ENCODE peak calls at places on chromosomes 16 and 17, in six cellular contexts. W, V, S, P, Z and O are unnamed samples.

GRCh38 chr17:62998665-62999393 is 32.8 kb downstream of the TANC2 start:
- DNase-seq in Z (no peak), P (no peak), W (no peak), S (no peak), V (no peak), O (no peak)

GRCh38 chr16:57726433-57726947 is 9.1 kb upstream of the KATNB1 start:
- DNase-seq in S (no peak), V (no peak), W (no peak), P (no peak), Z (no peak), O (no peak)

GRCh38 chr17:5832886-5833285 is 237.3 kb upstream of the WSCD1 start:
- DNase-seq in Z (no peak), S (peak; percentile 16), V (no peak), W (no peak), P (no peak), O (no peak)

GRCh38 chr16:78770353-78771091 is 671.1 kb downstream of the WWOX start:
- DNase-seq in Z (peak; percentile 33), V (peak; percentile 82), S (peak; percentile 76), W (peak; percentile 81), P (peak; percentile 58), O (peak; percentile 49)

GRCh38 chr17:67390646-67391480 is 13.8 kb downstream of the PITPNC1 start:
- DNase-seq in Z (no peak), P (no peak), S (no peak), V (no peak), W (no peak), O (no peak)

GRCh38 chr17:81200695-81201580 is 21.8 kb downstream of the CEP131 start:
- DNase-seq in V (peak; percentile 31), P (no peak), S (peak; percentile 62), Z (no peak), W (peak; percentile 91), O (peak; percentile 29)

GRCh38 chr17:34386343-34386924 is 23.4 kb upstream of the CCL1 start:
- DNase-seq in V (no peak), P (no peak), W (no peak), Z (no peak), S (no peak), O (no peak)

GRCh38 chr17:55284001-55284884 is 19.5 kb downstream of the HLF start:
- DNase-seq in V (no peak), Z (no peak), P (no peak), S (no peak), W (no peak), O (no peak)

GRCh38 chr17:41215681-41216080 is 10.8 kb upstream of the KRTAP9-2 start:
- DNase-seq in S (no peak), V (no peak), W (no peak), P (no peak), Z (no peak), O (no peak)

GRCh38 chr17:50909765-50910661 is 43.9 kb upstream of the TOB1 start:
- DNase-seq in Z (no peak), W (no peak), S (no peak), P (no peak), V (no peak), O (no peak)

GRCh38 chr16:2692948-2693651 is 10.8 kb downstream of the KCTD5 start:
- DNase-seq in V (no peak), Z (peak; percentile 24), P (peak; percentile 69), S (peak; percentile 77), W (no peak), O (no peak)

GRCh38 chr17:69170377-69170776 is 28.7 kb upstream of the ABCA6 start:
- DNase-seq in Z (no peak), S (no peak), P (no peak), W (no peak), V (no peak), O (no peak)

GRCh38 chr16:89268987-89269735 is 51.7 kb downstream of the ZNF778 start:
- DNase-seq in W (no peak), S (no peak), V (no peak), P (peak; percentile 87), Z (no peak), O (no peak)

GRCh38 chr16:58280846-58281301 is 14.0 kb downstream of the PRSS54 start:
- DNase-seq in V (no peak), W (no peak), Z (no peak), S (no peak), P (no peak), O (no peak)

GRCh38 chr16:89265647-89266046 is 48.1 kb downstream of the ZNF778 start:
- DNase-seq in W (no peak), V (no peak), S (no peak), Z (no peak), P (no peak), O (no peak)

GRCh38 chr17:14203392-14203791 is 33.3 kb downstream of the CDRT15 start:
- DNase-seq in P (no peak), V (no peak), S (peak; percentile 44), W (no peak), Z (no peak), O (no peak)

GRCh38 chr17:50189396-50190277 is 11.8 kb downstream of the COL1A1 start:
- DNase-seq in V (no peak), W (no peak), Z (no peak), S (no peak), P (no peak), O (no peak)

GRCh38 chr17:49456172-49456965 is 38.7 kb upstream of the NGFR start:
- DNase-seq in S (no peak), P (no peak), V (no peak), Z (no peak), W (no peak), O (no peak)

GRCh38 chr16:53058441-53058840 is 3.6 kb downstream of the CHD9 start:
- DNase-seq in W (no peak), P (no peak), Z (peak; percentile 38), V (no peak), S (no peak), O (no peak)

GRCh38 chr16:82655315-82655714 is 28.5 kb downstream of the CDH13 start:
- DNase-seq in P (no peak), V (no peak), S (no peak), W (no peak), Z (no peak), O (no peak)

GRCh38 chr17:65750166-65750565 is 188.7 kb upstream of the AXIN2 start:
- DNase-seq in W (no peak), P (no peak), V (no peak), Z (no peak), S (no peak), O (no peak)

GRCh38 chr16:52389045-52389444 is 157.9 kb downstream of the TOX3 start:
- DNase-seq in Z (no peak), S (no peak), V (no peak), P (no peak), W (no peak), O (no peak)

GRCh38 chr17:78037280-78037679 is 78.8 kb downstream of the TNRC6C start:
- DNase-seq in P (no peak), S (no peak), Z (no peak), W (no peak), V (no peak), O (no peak)

GRCh38 chr16:77944631-77945030 is 77.7 kb upstream of the CLEC3A start:
- DNase-seq in S (no peak), P (no peak), V (no peak), W (no peak), Z (no peak), O (no peak)

GRCh38 chr17:3892095-3892998 is 506 bp downstream of the CAMKK1 start:
- DNase-seq in W (peak; percentile 86), S (peak; percentile 84), V (peak; percentile 23), P (peak; percentile 88), Z (peak; percentile 66), O (peak; percentile 77)

GRCh38 chr16:81238296-81239011 is at the start of gene BCO1:
- DNase-seq in S (peak; percentile 87), V (no peak), Z (no peak), P (peak; percentile 18), W (no peak), O (no peak)

GRCh38 chr17:5500804-5501391 is 14.5 kb downstream of the MIS12 start:
- DNase-seq in Z (peak; percentile 12), S (peak; percentile 100), V (peak; percentile 53), P (peak; percentile 94), W (peak; percentile 99), O (peak; percentile 19)

GRCh38 chr16:10982430-10983174 is 38.2 kb downstream of the CLEC16A start:
- DNase-seq in V (no peak), P (no peak), W (no peak), Z (no peak), S (no peak), O (no peak)

GRCh38 chr17:32484041-32484461 is 2.7 kb upstream of the CDK5R1 start:
- DNase-seq in W (peak; percentile 27), V (no peak), P (no peak), Z (no peak), S (no peak), O (no peak)

GRCh38 chr16:90077757-90078593 is 844 bp upstream of the PRDM7 start:
- DNase-seq in V (peak; percentile 60), P (no peak), W (peak; percentile 14), Z (no peak), S (peak; percentile 33), O (no peak)

GRCh38 chr17:29593546-29594440 is 861 bp downstream of the ANKRD13B start:
- DNase-seq in S (peak; percentile 89), Z (no peak), P (peak; percentile 25), V (peak; percentile 40), W (no peak), O (no peak)

GRCh38 chr16:68328151-68328859 is 17.5 kb downstream of the PRMT7 start:
- DNase-seq in Z (peak; percentile 69), P (peak; percentile 63), W (peak; percentile 86), V (peak; percentile 86), S (peak; percentile 94), O (peak; percentile 65)
- H3K27ac ChIP-seq in Z (no peak overlapping the region), P (no peak overlapping the region), W (no peak overlapping the region), V (no peak overlapping the region), S (no peak overlapping the region), O (no peak overlapping the region)

GRCh38 chr17:73131993-73132595 is 32.7 kb upstream of the SSTR2 start:
- DNase-seq in V (no peak), Z (no peak), W (no peak), S (peak; percentile 68), P (no peak), O (no peak)
- H3K27ac ChIP-seq in V (no peak overlapping the region), Z (no peak overlapping the region), W (no peak overlapping the region), S (no peak overlapping the region), P (no peak overlapping the region), O (no peak overlapping the region)

GRCh38 chr16:83807710-83808572 is at the start of gene HSBP1:
- DNase-seq in W (peak; percentile 97), S (peak; percentile 96), V (peak; percentile 83), P (peak; percentile 92), Z (peak; percentile 89), O (peak; percentile 87)
- H3K27ac ChIP-seq in W (peak within 1 kb of the TSS; percentile 82), S (no peak within 1 kb of the TSS), V (no peak within 1 kb of the TSS), P (peak within 1 kb of the TSS; percentile 64), Z (peak within 1 kb of the TSS; percentile 86), O (peak within 1 kb of the TSS; percentile 85)

GRCh38 chr16:56270828-56271227 is 79.5 kb downstream of the GNAO1 start:
- DNase-seq in Z (no peak), W (no peak), P (no peak), V (no peak), S (no peak), O (no peak)
- H3K27ac ChIP-seq in Z (no peak overlapping the region), W (no peak overlapping the region), P (no peak overlapping the region), V (no peak overlapping the region), S (no peak overlapping the region), O (no peak overlapping the region)